ENCODE peak calls at places on chromosomes 4 and X, in four cellular contexts. W, O, Z and X are unnamed samples.

GRCh38 chr4:112075129-112075753 is 70.0 kb upstream of the FAM241A start:
- DNase-seq in W (peak), O (peak), Z (no peak), X (peak)

GRCh38 chrX:18931972-18932371 is 51.9 kb downstream of the PHKA2 start:
- DNase-seq in W (no peak), O (peak), Z (no peak), X (peak)

GRCh38 chrX:19107035-19107434 is 15.2 kb downstream of the ADGRG2 start:
- DNase-seq in W (peak), O (no peak), Z (no peak), X (peak)

GRCh38 chrX:74537011-74537390 is 77.4 kb downstream of the RLIM start:
- DNase-seq in W (peak), O (peak), Z (no peak), X (peak)

GRCh38 chrX:150410513-150410912 is 47.4 kb downstream of the MAMLD1 start:
- DNase-seq in W (no peak), O (no peak), Z (no peak), X (no peak)

GRCh38 chr4:53490965-53491622 is 100.2 kb downstream of the LNX1 start:
- DNase-seq in W (no peak), O (peak), Z (no peak), X (peak)

GRCh38 chr4:48254381-48255072 is 15.1 kb downstream of the TEC start:
- DNase-seq in W (no peak), O (peak), Z (no peak), X (no peak)

GRCh38 chr4:8917868-8918783 is 46.5 kb upstream of the HMX1 start:
- DNase-seq in W (peak), O (no peak), Z (peak), X (peak)

GRCh38 chr4:177177446-177178160 is 132.1 kb upstream of the NEIL3 start:
- DNase-seq in W (no peak), O (peak), Z (no peak), X (no peak)

GRCh38 chr4:107893171-107894137 is 37.9 kb upstream of the CYP2U1 start:
- DNase-seq in W (no peak), O (peak), Z (no peak), X (peak)

GRCh38 chr4:157246959-157247358 is 26.4 kb downstream of the GRIA2 start:
- DNase-seq in W (no peak), O (no peak), Z (no peak), X (no peak)

GRCh38 chr4:112560084-112560483 is 44.1 kb upstream of the NEUROG2 start:
- DNase-seq in W (no peak), O (no peak), Z (no peak), X (no peak)

GRCh38 chr4:154126276-154126675 is 337.4 kb upstream of the SFRP2 start:
- DNase-seq in W (no peak), O (no peak), Z (no peak), X (no peak)

GRCh38 chrX:45143455-45143854 is 57.2 kb downstream of the DIPK2B start:
- DNase-seq in W (no peak), O (no peak), Z (no peak), X (no peak)

GRCh38 chr4:156710571-156711195 is 260.9 kb downstream of the PDGFC start:
- DNase-seq in W (no peak), O (peak), Z (no peak), X (no peak)

GRCh38 chrX:115268421-115268820 is 21.1 kb upstream of the LUZP4 start:
- DNase-seq in W (no peak), O (no peak), Z (no peak), X (peak)

GRCh38 chrX:134544614-134545255 is 84.8 kb downstream of the HPRT1 start:
- DNase-seq in W (peak), O (no peak), Z (no peak), X (peak)

GRCh38 chr4:37767546-37767945 is 58.9 kb upstream of the PGM2 start:
- DNase-seq in W (no peak), O (no peak), Z (no peak), X (no peak)

GRCh38 chr4:47075919-47076318 is 44.6 kb downstream of the GABRB1 start:
- DNase-seq in W (no peak), O (no peak), Z (no peak), X (no peak)

GRCh38 chrX:45783002-45783401 is 582.3 kb upstream of the DIPK2B start:
- DNase-seq in W (no peak), O (no peak), Z (no peak), X (no peak)

GRCh38 chr4:169315530-169316306 is 45.0 kb upstream of the SH3RF1 start:
- DNase-seq in W (no peak), O (no peak), Z (no peak), X (peak)

GRCh38 chr4:38523524-38524448 is 140.2 kb upstream of the KLF3 start:
- DNase-seq in W (no peak), O (no peak), Z (no peak), X (no peak)

GRCh38 chrX:54044877-54045328 is 630 bp upstream of the PHF8 start:
- DNase-seq in W (no peak), O (no peak), Z (no peak), X (no peak)

GRCh38 chr4:97548943-97549583 is 594.2 kb downstream of the STPG2 start:
- DNase-seq in W (no peak), O (no peak), Z (no peak), X (no peak)

GRCh38 chrX:102723456-102723855 is 2.9 kb downstream of the GPRASP3 start:
- DNase-seq in W (no peak), O (no peak), Z (no peak), X (peak)

GRCh38 chr4:76665721-76666120 is 230.7 kb downstream of the SHROOM3 start:
- DNase-seq in W (no peak), O (no peak), Z (no peak), X (no peak)

GRCh38 chrX:69238153-69238959 is 73.1 kb upstream of the PJA1 start:
- DNase-seq in W (no peak), O (peak), Z (no peak), X (no peak)

GRCh38 chr4:81757706-81758105 is 286.0 kb upstream of the RASGEF1B start:
- DNase-seq in W (no peak), O (no peak), Z (no peak), X (peak)

GRCh38 chr4:5662555-5662954 is 45.8 kb downstream of the EVC2 start:
- DNase-seq in W (no peak), O (no peak), Z (no peak), X (no peak)

GRCh38 chr4:71293705-71294104 is 45.1 kb upstream of the SLC4A4 start:
- DNase-seq in W (no peak), O (no peak), Z (no peak), X (no peak)

GRCh38 chrX:80808854-80809493 is 703 bp downstream of the BRWD3 start:
- DNase-seq in W (peak), O (no peak), Z (no peak), X (peak)

GRCh38 chrX:114626323-114626722 is 42.4 kb downstream of the HTR2C start:
- DNase-seq in W (no peak), O (no peak), Z (no peak), X (no peak)

GRCh38 chr4:78517050-78517652 is 34.4 kb upstream of the ANXA3 start:
- DNase-seq in W (no peak), O (peak), Z (no peak), X (peak)

GRCh38 chrX:11480626-11481025 is 185.1 kb downstream of the ARHGAP6 start:
- DNase-seq in W (no peak), O (no peak), Z (no peak), X (no peak)

GRCh38 chr4:37816719-37817118 is 9.8 kb upstream of the PGM2 start:
- DNase-seq in W (no peak), O (no peak), Z (no peak), X (no peak)

GRCh38 chr4:76723916-76724315 is 174.0 kb downstream of the SOWAHB start:
- DNase-seq in W (no peak), O (peak), Z (no peak), X (peak)

GRCh38 chrX:40109288-40110008 is 11.7 kb upstream of the BCOR start:
- DNase-seq in W (peak), O (no peak), Z (no peak), X (peak)